ENCODE peak calls at places on chromosomes 6 and 20, in nine cellular contexts. N, V, U, B, Q, Z, S, K and Y are unnamed samples.

GRCh38 chr6:26420607-26421235 is 18.6 kb downstream of the BTN3A1 start:
- DNase-seq in N (no peak), V (peak), U (no peak), B (no peak), Q (no peak), Z (no peak), S (peak), K (peak), Y (peak)

GRCh38 chr6:169269180-169270076 is 15.8 kb upstream of the THBS2 start:
- DNase-seq in N (no peak), V (no peak), U (no peak), B (no peak), Q (no peak), Z (no peak), S (no peak), K (peak), Y (no peak)

GRCh38 chr6:160167547-160168391 is 46.2 kb downstream of the SLC22A1 start:
- DNase-seq in N (no peak), V (no peak), U (no peak), B (no peak), Q (no peak), Z (no peak), S (no peak), K (no peak), Y (no peak)

GRCh38 chr6:161318456-161318855 is 44.6 kb upstream of the AGPAT4 start:
- DNase-seq in N (no peak), V (peak), U (no peak), B (no peak), Q (no peak), Z (no peak), S (no peak), K (no peak), Y (no peak)

GRCh38 chr6:131924881-131925474 is 26.2 kb downstream of the CCN2 start:
- DNase-seq in N (no peak), V (peak), U (no peak), B (no peak), Q (no peak), Z (no peak), S (no peak), K (peak), Y (peak)

GRCh38 chr6:158332237-158332636 is 20.0 kb downstream of the TULP4 start:
- DNase-seq in N (no peak), V (peak), U (no peak), B (no peak), Q (no peak), Z (no peak), S (no peak), K (no peak), Y (no peak)

GRCh38 chr6:78578430-78578829 is 288.9 kb upstream of the IRAK1BP1 start:
- DNase-seq in N (no peak), V (no peak), U (no peak), B (no peak), Q (no peak), Z (no peak), S (no peak), K (no peak), Y (no peak)

GRCh38 chr6:13006578-13007300 is 290.2 kb downstream of the PHACTR1 start:
- DNase-seq in N (peak), V (no peak), U (no peak), B (no peak), Q (no peak), Z (no peak), S (no peak), K (peak), Y (peak)

GRCh38 chr6:34412643-34413214 is 13.1 kb downstream of the RPS10 start:
- DNase-seq in N (no peak), V (no peak), U (no peak), B (no peak), Q (no peak), Z (no peak), S (no peak), K (peak), Y (peak)

GRCh38 chr6:62980724-62981123 is 230.5 kb upstream of the FKBP1C start:
- DNase-seq in N (no peak), V (no peak), U (no peak), B (no peak), Q (no peak), Z (no peak), S (no peak), K (no peak), Y (no peak)

GRCh38 chr6:5695260-5696245 is 311.2 kb downstream of the NRN1 start:
- DNase-seq in N (peak), V (no peak), U (no peak), B (no peak), Q (no peak), Z (no peak), S (no peak), K (peak), Y (peak)

GRCh38 chr20:39133205-39133604 is 171.1 kb downstream of the DHX35 start:
- DNase-seq in N (no peak), V (no peak), U (no peak), B (no peak), Q (no peak), Z (no peak), S (no peak), K (no peak), Y (no peak)

GRCh38 chr20:24987244-24987643 is 5.3 kb downstream of the APMAP start:
- DNase-seq in N (no peak), V (peak), U (peak), B (peak), Q (no peak), Z (no peak), S (no peak), K (no peak), Y (no peak)

DNA sequence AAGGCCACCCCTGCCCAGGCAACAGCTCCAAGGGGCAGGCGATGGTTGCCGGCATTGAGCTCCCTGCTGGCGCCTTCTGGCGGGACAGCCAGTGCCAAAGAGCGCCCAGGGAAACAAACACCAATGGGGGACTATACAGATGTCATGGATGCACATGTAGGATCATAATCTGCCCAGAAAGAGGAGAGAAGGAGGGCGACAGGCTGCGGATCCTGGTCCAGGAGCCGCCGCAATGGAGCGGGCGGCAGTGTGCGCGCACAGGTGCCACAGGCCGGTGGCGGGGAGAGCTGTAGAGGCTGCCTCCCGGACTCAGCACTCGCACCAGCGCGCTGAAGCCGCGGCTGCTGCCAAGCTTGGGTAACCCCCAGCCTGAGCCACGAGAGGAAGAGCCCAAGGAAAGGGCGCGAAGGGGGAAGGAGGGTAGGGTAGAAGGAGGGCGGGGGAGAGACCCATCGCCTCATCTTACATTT is 418 bp upstream of the FUT9 start:
- DNase-seq in N (no peak), V (no peak), U (no peak), B (peak), Q (no peak), Z (no peak), S (no peak), K (no peak), Y (peak)
- TF ChIP-seq CTCF in N (no peak), V (no peak), U (no peak), B (peak), Q (no peak), Z (no peak), S (no peak), K (no peak), Y (no peak)

GRCh38 chr20:41380551-41381262 is 14.1 kb upstream of the EMILIN3 start:
- DNase-seq in N (no peak), V (no peak), U (no peak), B (no peak), Q (no peak), Z (no peak), S (no peak), K (peak), Y (no peak)
- TF ChIP-seq CTCF in N (no peak), V (peak), U (no peak), B (no peak), Q (no peak), Z (no peak), S (no peak), K (no peak), Y (no peak)

DNA sequence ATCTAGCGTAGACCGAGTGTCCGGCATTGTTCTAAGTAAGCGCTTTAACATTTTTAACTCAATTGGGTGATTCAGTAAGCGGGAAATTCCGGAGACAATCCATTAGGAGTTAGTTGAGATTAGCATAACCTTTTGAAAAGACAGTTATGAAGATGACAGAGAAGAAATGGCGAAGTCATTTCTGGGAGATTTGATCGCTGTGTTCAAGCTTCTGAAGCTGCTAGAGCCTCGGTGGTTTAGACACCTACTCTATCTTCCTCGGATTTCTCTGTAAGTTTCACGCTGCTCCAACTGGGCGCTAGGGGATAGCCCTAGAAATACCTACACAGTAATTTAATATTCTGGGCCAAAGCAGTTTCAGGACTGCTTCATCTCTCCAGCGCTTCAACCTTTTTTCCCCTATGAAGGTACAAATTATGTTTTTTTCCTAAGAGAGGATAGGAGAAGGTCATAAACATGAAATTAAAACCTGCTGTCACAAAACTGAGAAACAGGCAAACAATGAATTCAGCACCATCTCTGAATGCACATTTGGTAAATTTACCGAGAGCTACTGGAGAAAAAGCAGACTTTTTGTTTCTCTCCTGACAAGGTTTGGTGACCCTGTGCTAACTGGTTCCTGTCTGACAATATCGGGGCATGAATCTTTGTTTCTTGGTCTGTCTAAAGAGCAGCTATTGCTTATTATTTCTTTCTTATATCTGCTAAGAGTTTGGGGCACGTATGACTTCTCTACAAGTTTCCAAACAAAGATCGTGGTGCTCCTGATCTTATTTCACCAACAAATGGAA is 22.4 kb downstream of the ZNF311 start:
- DNase-seq in N (no peak), V (peak), U (no peak), B (no peak), Q (no peak), Z (peak), S (no peak), K (peak), Y (peak)
- TF ChIP-seq CTCF in N (no peak), V (peak), U (peak), B (peak), Q (no peak), Z (no peak), S (no peak), K (peak), Y (peak)

GRCh38 chr20:62363920-62364851 is 2.9 kb downstream of the LAMA5 start:
- DNase-seq in N (no peak), V (no peak), U (peak), B (no peak), Q (no peak), Z (no peak), S (peak), K (no peak), Y (no peak)

GRCh38 chr20:62361799-62362589 is 5.1 kb downstream of the LAMA5 start:
- DNase-seq in N (no peak), V (peak), U (peak), B (no peak), Q (no peak), Z (peak), S (peak), K (no peak), Y (no peak)

GRCh38 chr20:62364911-62365736 is 2.0 kb downstream of the LAMA5 start:
- DNase-seq in N (no peak), V (no peak), U (peak), B (no peak), Q (peak), Z (no peak), S (peak), K (no peak), Y (no peak)

GRCh38 chr20:62362590-62362940 is 4.5 kb downstream of the LAMA5 start:
- DNase-seq in N (no peak), V (no peak), U (no peak), B (no peak), Q (no peak), Z (no peak), S (no peak), K (no peak), Y (no peak)

DNA sequence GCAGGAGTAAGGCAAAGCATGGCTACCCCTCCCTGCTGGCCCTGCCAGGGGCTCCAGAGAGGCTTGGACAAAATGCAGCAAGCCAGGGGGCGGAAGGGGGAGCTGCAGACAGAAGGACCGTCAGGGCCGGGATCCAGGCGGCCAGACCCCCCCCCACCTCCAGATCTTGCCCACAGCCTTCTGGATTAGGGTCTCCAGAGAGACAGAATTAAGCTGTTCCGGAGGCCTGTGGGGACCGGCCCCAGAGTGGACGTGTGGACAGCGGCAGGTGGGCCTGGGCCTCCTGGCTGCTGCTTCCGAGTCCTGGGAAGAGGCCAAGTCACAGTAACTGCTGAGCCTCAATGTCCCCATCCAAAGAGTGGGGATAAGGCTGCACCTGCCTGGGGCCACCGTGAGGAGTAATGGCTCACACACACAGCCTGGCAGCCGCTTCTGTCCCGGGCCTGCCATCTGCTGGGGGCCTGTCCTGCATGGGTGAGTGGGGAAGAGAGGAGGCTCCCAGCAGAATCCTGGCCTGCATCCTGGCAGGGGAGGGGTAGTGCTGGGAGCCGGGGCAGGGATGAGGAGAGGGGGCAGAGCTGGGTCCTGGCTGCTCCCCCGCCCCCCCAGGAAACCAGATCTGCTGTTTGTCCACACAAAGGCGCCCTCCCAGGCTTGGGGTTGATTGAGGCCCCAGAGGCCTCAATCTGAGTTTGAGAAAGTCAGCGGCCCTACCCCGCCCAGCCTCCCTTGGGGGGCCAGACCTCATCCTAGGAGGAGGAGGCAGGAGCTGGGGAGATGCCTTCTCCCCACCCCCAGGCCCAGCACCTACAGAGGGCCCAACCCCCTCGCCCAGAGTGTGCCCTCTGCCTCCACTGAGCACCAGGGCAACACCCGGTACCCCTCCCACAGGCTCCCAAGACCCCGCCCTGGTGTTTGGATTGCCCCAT is 3.9 kb downstream of the LAMA5 start:
- DNase-seq in N (no peak), V (no peak), U (peak), B (no peak), Q (no peak), Z (no peak), S (peak), K (no peak), Y (no peak)
- TF ChIP-seq CTCF in N (peak), V (peak), U (no peak), B (no peak), Q (no peak), Z (no peak), S (peak), K (no peak), Y (peak)

GRCh38 chr6:89941031-89941775 is 46.9 kb downstream of the GJA10 start:
- DNase-seq in N (no peak), V (peak), U (peak), B (no peak), Q (no peak), Z (no peak), S (no peak), K (peak), Y (peak)

GRCh38 chr6:89942601-89943000 is 48.3 kb downstream of the GJA10 start:
- DNase-seq in N (no peak), V (no peak), U (no peak), B (no peak), Q (no peak), Z (no peak), S (no peak), K (no peak), Y (no peak)

GRCh38 chr6:89941847-89942497 is 47.7 kb downstream of the GJA10 start:
- DNase-seq in N (no peak), V (no peak), U (no peak), B (no peak), Q (no peak), Z (no peak), S (no peak), K (no peak), Y (no peak)

GRCh38 chr6:89944181-89944755 is 50.0 kb downstream of the GJA10 start:
- DNase-seq in N (no peak), V (no peak), U (no peak), B (no peak), Q (no peak), Z (no peak), S (no peak), K (peak), Y (no peak)

GRCh38 chr6:89944826-89945407 is 50.6 kb downstream of the GJA10 start:
- DNase-seq in N (no peak), V (peak), U (no peak), B (no peak), Q (no peak), Z (no peak), S (no peak), K (peak), Y (no peak)
- TF ChIP-seq CTCF in N (peak), V (peak), U (peak), B (peak), Q (peak), Z (peak), S (peak), K (peak), Y (peak)

GRCh38 chr20:45461225-45461624 is 8.3 kb upstream of the WFDC2 start:
- DNase-seq in N (no peak), V (no peak), U (no peak), B (no peak), Q (no peak), Z (no peak), S (no peak), K (no peak), Y (no peak)

GRCh38 chr20:45462711-45463110 is 6.8 kb upstream of the WFDC2 start:
- DNase-seq in N (no peak), V (no peak), U (no peak), B (no peak), Q (no peak), Z (no peak), S (no peak), K (no peak), Y (no peak)

GRCh38 chr20:45463113-45463512 is 6.4 kb upstream of the WFDC2 start:
- DNase-seq in N (no peak), V (no peak), U (no peak), B (no peak), Q (no peak), Z (no peak), S (no peak), K (no peak), Y (no peak)

GRCh38 chr20:45456632-45457031 is 12.9 kb upstream of the WFDC2 start:
- DNase-seq in N (no peak), V (peak), U (no peak), B (no peak), Q (no peak), Z (peak), S (no peak), K (no peak), Y (no peak)

DNA sequence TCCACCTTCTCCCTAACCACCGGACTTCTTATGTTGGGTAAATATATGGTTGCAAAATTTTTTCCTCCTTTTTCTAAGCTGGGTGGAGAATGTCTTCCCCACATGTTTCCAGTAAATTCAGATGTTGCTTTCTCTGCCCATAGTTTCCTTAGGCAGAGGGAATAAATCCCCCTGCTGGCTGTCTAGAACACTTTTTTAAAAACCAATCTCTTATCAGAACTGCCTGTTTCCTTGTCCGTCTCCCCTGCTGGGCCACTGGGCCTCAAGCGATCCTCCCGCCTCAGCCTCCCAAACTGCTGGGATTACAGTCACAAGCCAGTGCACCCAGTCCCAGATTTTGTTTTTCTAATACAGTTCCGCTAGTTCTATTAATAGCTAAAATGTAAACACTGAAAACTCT is 9.9 kb upstream of the WFDC2 start:
- DNase-seq in N (no peak), V (no peak), U (no peak), B (no peak), Q (no peak), Z (no peak), S (no peak), K (peak), Y (no peak)
- TF ChIP-seq CTCF in N (peak), V (no peak), U (no peak), B (peak), Q (no peak), Z (peak), S (no peak), K (peak), Y (peak)

DNA sequence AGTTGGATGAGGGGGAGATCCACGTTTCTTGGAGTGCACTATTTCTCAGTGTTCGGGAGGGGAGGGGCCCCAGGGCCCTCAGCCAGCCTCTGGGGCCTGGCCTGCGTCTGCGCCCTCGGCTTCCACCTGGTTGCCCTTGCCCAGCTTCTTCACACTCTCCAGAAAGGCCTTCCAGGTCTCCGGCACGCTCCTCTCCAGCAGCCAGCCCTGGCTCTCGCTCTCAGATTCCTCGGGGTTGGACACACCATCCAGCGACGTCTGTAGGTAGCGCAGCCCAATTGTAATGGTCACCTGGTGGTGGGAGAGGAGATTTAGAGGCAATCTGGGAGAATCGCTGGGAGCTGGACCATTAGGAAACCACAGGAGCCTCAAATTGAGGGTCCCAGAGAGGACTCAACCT is 24.2 kb downstream of the PRPH2 start:
- DNase-seq in N (no peak), V (no peak), U (peak), B (no peak), Q (no peak), Z (no peak), S (no peak), K (no peak), Y (no peak)
- TF ChIP-seq CTCF in N (no peak), V (no peak), U (no peak), B (no peak), Q (no peak), Z (no peak), S (no peak), K (no peak), Y (no peak)

DNA sequence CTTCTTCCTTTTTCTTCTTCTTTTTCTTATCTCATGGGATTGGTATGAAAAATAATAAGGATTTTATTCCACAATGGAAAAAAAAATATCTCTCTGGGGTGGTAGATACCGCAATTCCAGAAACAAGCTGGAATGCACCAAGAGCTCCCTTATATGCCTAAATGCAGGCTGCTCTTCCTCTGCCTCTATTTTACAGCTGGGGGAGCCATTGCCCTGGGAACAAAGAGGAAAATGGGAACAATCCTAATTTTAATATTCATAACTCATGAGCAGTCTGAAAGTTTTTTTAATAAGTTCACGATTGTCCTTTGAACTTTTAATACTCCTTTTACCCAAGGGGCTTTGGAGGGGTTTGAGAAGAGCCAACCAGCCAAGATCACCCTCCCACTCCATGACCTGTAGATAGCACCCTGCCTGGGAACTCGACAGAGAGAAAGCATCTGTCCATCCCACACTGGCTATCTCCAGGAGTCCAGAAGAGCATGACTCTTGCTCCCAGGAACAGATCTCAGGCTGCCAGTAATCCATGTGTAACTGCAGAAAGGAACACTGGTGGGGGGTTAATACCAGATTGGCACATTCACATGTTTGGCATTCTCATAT is 74.7 kb downstream of the CD83 start:
- DNase-seq in N (no peak), V (no peak), U (no peak), B (no peak), Q (no peak), Z (no peak), S (no peak), K (no peak), Y (no peak)
- TF ChIP-seq CTCF in N (no peak), V (no peak), U (no peak), B (no peak), Q (no peak), Z (no peak), S (peak), K (peak), Y (no peak)